ENCODE peak calls at places on chromosomes 4 and X, in six cellular contexts. P, U, Q, J, Z and H are unnamed samples.

GRCh38 chr4:2074588-2074987 is 15.5 kb downstream of the NAT8L start:
- DNase-seq in J (no peak), Z (no peak), P (no peak), U (no peak), Q (no peak), H (no peak)

GRCh38 chrX:9144643-9145290 is 110.8 kb upstream of the FAM9B start:
- DNase-seq in J (peak; percentile 50), Z (no peak), Q (no peak), P (no peak), U (no peak), H (no peak)

GRCh38 chrX:22192419-22193086 is 80.2 kb upstream of the CBLL2 start:
- DNase-seq in J (peak; percentile 66), P (no peak), U (peak; percentile 57), Q (peak; percentile 72), Z (peak; percentile 75), H (peak; percentile 63)

GRCh38 chr4:57154191-57154590 is 44.0 kb upstream of the IGFBP7 start:
- DNase-seq in Z (no peak), P (no peak), J (peak; percentile 12), U (no peak), Q (no peak), H (no peak)

GRCh38 chr4:78799551-78800495 is 23.7 kb downstream of the BMP2K start:
- DNase-seq in J (no peak), U (no peak), Z (no peak), Q (no peak), P (no peak), H (no peak)

GRCh38 chrX:13059269-13059668 is 14.8 kb upstream of the FAM9C start:
- DNase-seq in Z (no peak), U (no peak), P (no peak), Q (no peak), J (no peak), H (no peak)

GRCh38 chr4:76690906-76691275 is 207.1 kb downstream of the SOWAHB start:
- DNase-seq in P (no peak), U (no peak), Z (no peak), J (no peak), Q (no peak), H (no peak)

GRCh38 chr4:160129439-160129838 is 1026.6 kb downstream of the RAPGEF2 start:
- DNase-seq in Q (no peak), P (no peak), Z (peak; percentile 27), U (no peak), J (no peak), H (no peak)

GRCh38 chr4:40956726-40957255 is 207.0 kb downstream of the NSUN7 start:
- DNase-seq in J (peak; percentile 62), P (no peak), U (no peak), Z (no peak), Q (no peak), H (no peak)

GRCh38 chr4:37948542-37948941 is 11.7 kb upstream of the PTTG2 start:
- DNase-seq in Q (no peak), J (no peak), Z (no peak), P (no peak), U (no peak), H (no peak)

GRCh38 chr4:184238072-184238743 is 20.5 kb upstream of the ENPP6 start:
- DNase-seq in Q (no peak), Z (no peak), P (no peak), U (no peak), J (no peak), H (peak; percentile 34)

GRCh38 chr4:41913509-41913908 is 21.7 kb upstream of the TMEM33 start:
- DNase-seq in Z (peak; percentile 22), U (peak; percentile 41), Q (no peak), J (no peak), P (no peak), H (no peak)

GRCh38 chr4:99808260-99808857 is 8.3 kb upstream of the DAPP1 start:
- DNase-seq in P (peak; percentile 62), U (peak; percentile 81), J (peak; percentile 52), Z (peak; percentile 59), Q (peak; percentile 71), H (peak; percentile 59)

GRCh38 chr4:123312951-123313592 is 83.5 kb upstream of the SPRY1 start:
- DNase-seq in P (no peak), Q (no peak), U (no peak), Z (no peak), J (no peak), H (no peak)

GRCh38 chrX:70301716-70302115 is 11.8 kb downstream of the KIF4A start:
- DNase-seq in U (no peak), J (peak; percentile 75), P (no peak), Z (no peak), Q (no peak), H (no peak)

GRCh38 chr4:3224971-3225850 is 23.7 kb upstream of the MSANTD1 start:
- DNase-seq in U (no peak), Q (peak; percentile 39), P (no peak), J (no peak), Z (no peak), H (no peak)

GRCh38 chr4:159052315-159052714 is 50.6 kb upstream of the RAPGEF2 start:
- DNase-seq in P (no peak), Q (no peak), U (no peak), J (no peak), Z (no peak), H (no peak)

GRCh38 chrX:147533426-147533825 is 378.3 kb upstream of the FMR1 start:
- DNase-seq in J (no peak), Q (no peak), P (no peak), U (no peak), Z (no peak), H (no peak)

GRCh38 chr4:74934016-74934821 is 1.3 kb downstream of the PARM1 start:
- DNase-seq in Q (no peak), U (no peak), P (no peak), Z (no peak), J (peak; percentile 31), H (peak; percentile 32)

GRCh38 chr4:42018451-42018850 is 28.1 kb downstream of the SLC30A9 start:
- DNase-seq in P (no peak), J (peak; percentile 12), Z (no peak), Q (no peak), U (no peak), H (peak; percentile 46)

GRCh38 chr4:112655270-112655669 is 18.3 kb downstream of the LARP7 start:
- DNase-seq in P (no peak), Q (no peak), U (no peak), Z (no peak), J (no peak), H (no peak)
- H3K4me3 ChIP-seq in P (no peak overlapping the region), Q (no peak overlapping the region), U (no peak overlapping the region), Z (no peak overlapping the region), J (no peak overlapping the region), H (no peak overlapping the region)

GRCh38 chr4:101222156-101222845 is 125.0 kb downstream of the PPP3CA start:
- DNase-seq in P (no peak), Q (no peak), J (no peak), U (no peak), Z (no peak), H (no peak)
- H3K4me1 ChIP-seq in P (no peaks in the 10 kb centered on the region), Q (peaks cover 74% of the 10 kb centered on the region), J (no peaks in the 10 kb centered on the region), U (no peaks in the 10 kb centered on the region), Z (peaks cover 74% of the 10 kb centered on the region), H (peaks cover 18% of the 10 kb centered on the region)

DNA sequence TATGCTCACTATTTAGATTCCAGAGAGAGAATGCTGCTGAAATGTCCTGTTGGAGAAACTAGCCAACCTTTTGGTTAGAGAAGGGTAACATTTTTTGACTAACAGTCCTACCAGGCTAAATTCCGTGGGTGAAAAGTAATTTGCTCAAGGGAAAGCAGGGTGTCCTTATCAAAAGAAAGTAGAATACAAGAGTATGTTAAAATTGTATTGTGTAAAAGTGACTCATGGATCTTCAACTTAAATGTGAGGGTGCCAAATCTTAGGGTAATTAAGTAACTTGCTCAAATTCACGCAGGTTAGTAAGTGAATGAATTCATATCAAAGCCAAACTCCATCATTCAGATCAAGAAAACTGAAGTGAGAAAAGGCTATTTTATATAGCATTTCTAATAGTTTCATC is 81.7 kb downstream of the PCDH7 start:
- DNase-seq in P (no peak), U (no peak), Z (no peak), Q (no peak), J (no peak), H (no peak)
- H3K4me3 ChIP-seq in P (no peak overlapping the region), U (no peak overlapping the region), Z (no peak overlapping the region), Q (no peak overlapping the region), J (no peak overlapping the region), H (no peak overlapping the region)

GRCh38 chrX:30900227-30900626 is 11.2 kb upstream of the TAB3 start:
- DNase-seq in P (no peak), Z (no peak), U (peak; percentile 22), Q (no peak), J (no peak), H (no peak)

GRCh38 chrX:30898886-30899285 is 9.8 kb upstream of the TAB3 start:
- DNase-seq in Z (no peak), U (no peak), J (no peak), Q (no peak), P (no peak), H (no peak)

GRCh38 chrX:30892591-30892990 is 3.5 kb upstream of the TAB3 start:
- DNase-seq in Z (no peak), U (no peak), P (no peak), J (no peak), Q (no peak), H (no peak)

GRCh38 chrX:30893206-30893605 is 4.2 kb upstream of the TAB3 start:
- DNase-seq in Z (no peak), P (no peak), U (no peak), Q (no peak), J (no peak), H (no peak)

GRCh38 chrX:30895331-30895730 is 6.3 kb upstream of the TAB3 start:
- DNase-seq in Q (no peak), Z (no peak), J (no peak), P (no peak), U (no peak), H (no peak)
- H3K4me1 ChIP-seq in Q (no peaks in the 10 kb centered on the region), Z (no peaks in the 10 kb centered on the region), J (no peaks in the 10 kb centered on the region), P (no peaks in the 10 kb centered on the region), U (no peaks in the 10 kb centered on the region), H (no peaks in the 10 kb centered on the region)

GRCh38 chrX:11781133-11781532 is 23.1 kb downstream of the MSL3 start:
- DNase-seq in P (no peak), J (no peak), Z (no peak), Q (no peak), U (no peak), H (no peak)
- H3K4me3 ChIP-seq in P (no peak overlapping the region), J (no peak overlapping the region), Z (no peak overlapping the region), Q (no peak overlapping the region), U (no peak overlapping the region), H (no peak overlapping the region)

GRCh38 chr4:114017120-114017917 is 37.9 kb upstream of the ARSJ start:
- DNase-seq in Z (no peak), P (no peak), U (no peak), J (peak; percentile 11), Q (no peak), H (no peak)
- H3K4me1 ChIP-seq in Z (peaks cover 27% of the 10 kb centered on the region), P (no peaks in the 10 kb centered on the region), U (no peaks in the 10 kb centered on the region), J (no peaks in the 10 kb centered on the region), Q (no peaks in the 10 kb centered on the region), H (no peaks in the 10 kb centered on the region)

DNA sequence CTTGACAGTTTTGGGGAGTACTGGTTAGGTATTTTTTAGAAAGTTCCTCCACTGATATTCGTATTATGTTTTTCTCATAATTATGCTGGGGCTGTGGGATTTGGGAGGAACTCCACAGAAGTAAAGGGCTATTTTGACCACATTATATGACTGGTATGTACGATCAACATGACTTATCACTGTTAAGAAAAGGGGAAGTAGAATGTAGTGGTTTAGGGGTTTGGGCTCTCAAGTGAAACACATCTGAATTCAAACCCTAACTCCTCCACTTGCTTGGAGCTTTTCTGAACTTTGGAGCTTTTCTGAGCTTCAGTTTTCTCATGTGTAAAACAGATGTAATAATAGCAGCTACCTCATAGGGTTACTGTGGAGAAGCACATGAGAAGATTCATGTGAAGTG is 96.4 kb upstream of the C1GALT1C1 start:
- DNase-seq in Z (no peak), J (no peak), Q (no peak), P (no peak), U (no peak), H (no peak)
- H3K4me3 ChIP-seq in Z (no peak overlapping the region), J (no peak overlapping the region), Q (no peak overlapping the region), P (no peak overlapping the region), U (no peak overlapping the region), H (no peak overlapping the region)